ENCODE peak calls at places on chromosomes 4 and X, in six cellular contexts. U is SK-N-SH, P is K562, D is HepG2, C is H1, Y is GM12878. Q is an unnamed sample. For H3K4me1, the result is how much of the 10 kb centered on the place peaks cover.

GRCh38 chr4:110165382-110166285 is 32.8 kb downstream of the ELOVL6 start:
- DNase-seq in U (peak), P (peak), D (no peak), C (no peak), Y (no peak), Q (peak)

GRCh38 chr4:169348541-169348940 is 77.8 kb upstream of the SH3RF1 start:
- DNase-seq in U (no peak), P (no peak), D (no peak), C (no peak), Y (no peak), Q (no peak)

GRCh38 chr4:174578366-174578765 is 56.1 kb upstream of the HPGD start:
- DNase-seq in U (no peak), P (no peak), D (no peak), C (no peak), Y (no peak), Q (no peak)

GRCh38 chrX:154019633-154020499 is at the start of gene IRAK1:
- DNase-seq in U (peak), P (peak), D (no peak), C (no peak), Y (no peak), Q (peak)

GRCh38 chrX:2898861-2899512 is 30.2 kb downstream of the ARSD start:
- DNase-seq in U (no peak), P (no peak), D (peak), C (no peak), Y (no peak), Q (no peak)

GRCh38 chrX:110204986-110205385 is 112.9 kb downstream of the AMMECR1 start:
- DNase-seq in U (no peak), P (no peak), D (no peak), C (no peak), Y (no peak), Q (peak)

GRCh38 chrX:1244164-1245076 is 24.2 kb upstream of the CSF2RA start:
- DNase-seq in U (no peak), P (no peak), D (no peak), C (no peak), Y (no peak), Q (no peak)

GRCh38 chrX:16185725-16186136 is 18.4 kb downstream of the MAGEB17 start:
- DNase-seq in U (no peak), P (peak), D (no peak), C (no peak), Y (peak), Q (peak)

GRCh38 chr4:151766691-151767090 is 5.9 kb upstream of the GATB start:
- DNase-seq in U (no peak), P (no peak), D (no peak), C (no peak), Y (no peak), Q (no peak)

GRCh38 chrX:13658602-13659001 is 5.7 kb downstream of the TCEANC start:
- DNase-seq in U (peak), P (peak), D (peak), C (no peak), Y (no peak), Q (peak)

GRCh38 chr4:142567199-142567598 is 278.9 kb downstream of the INPP4B start:
- DNase-seq in U (no peak), P (no peak), D (no peak), C (peak), Y (no peak), Q (no peak)

GRCh38 chrX:124194209-124194608 is 138.3 kb upstream of the TEX13D start:
- DNase-seq in U (no peak), P (no peak), D (no peak), C (no peak), Y (no peak), Q (no peak)

GRCh38 chr4:15402146-15402545 is 25.7 kb upstream of the C1QTNF7 start:
- DNase-seq in U (no peak), P (no peak), D (no peak), C (no peak), Y (no peak), Q (peak)

GRCh38 chr4:5751918-5752802 is 41.2 kb downstream of the EVC start:
- DNase-seq in U (no peak), P (no peak), D (no peak), C (peak), Y (no peak), Q (peak)

GRCh38 chr4:55927776-55928437 is 20.8 kb upstream of the CEP135 start:
- DNase-seq in U (no peak), P (no peak), D (no peak), C (no peak), Y (no peak), Q (peak)

GRCh38 chrX:57528670-57529255 is 63.0 kb upstream of the ZXDB start:
- DNase-seq in U (no peak), P (no peak), D (peak), C (no peak), Y (no peak), Q (peak)

GRCh38 chr4:163548481-163549243 is 54.2 kb downstream of the TMA16 start:
- DNase-seq in U (peak), P (peak), D (peak), C (no peak), Y (no peak), Q (peak)

GRCh38 chr4:8729408-8730149 is 137.0 kb downstream of the CPZ start:
- DNase-seq in U (peak), P (no peak), D (no peak), C (no peak), Y (no peak), Q (no peak)

GRCh38 chrX:109294097-109294815 is 187.6 kb downstream of the GUCY2F start:
- DNase-seq in U (no peak), P (no peak), D (no peak), C (no peak), Y (no peak), Q (no peak)

GRCh38 chr4:476501-476900 is 22.5 kb downstream of the ZNF721 start:
- DNase-seq in U (no peak), P (no peak), D (no peak), C (no peak), Y (no peak), Q (peak)

GRCh38 chrX:12825801-12826200 is 34.6 kb downstream of the PRPS2 start:
- DNase-seq in U (no peak), P (no peak), D (no peak), C (no peak), Y (no peak), Q (peak)

GRCh38 chr4:80240976-80241375 is 25.5 kb upstream of the FGF5 start:
- DNase-seq in U (no peak), P (no peak), D (no peak), C (no peak), Y (peak), Q (peak)

GRCh38 chr4:7244343-7244680 is 52.0 kb downstream of the SORCS2 start:
- DNase-seq in U (no peak), P (no peak), D (no peak), C (no peak), Y (no peak), Q (no peak)

GRCh38 chrX:118973389-118974087 is 880 bp upstream of the LONRF3 start:
- DNase-seq in U (peak), P (no peak), D (no peak), C (no peak), Y (no peak), Q (no peak)

GRCh38 chrX:39726810-39727209 is 370.9 kb downstream of the BCOR start:
- DNase-seq in U (peak), P (no peak), D (no peak), C (no peak), Y (no peak), Q (peak)

GRCh38 chrX:39729834-39730670 is 367.7 kb downstream of the BCOR start:
- DNase-seq in U (peak), P (peak), D (no peak), C (no peak), Y (no peak), Q (no peak)

GRCh38 chrX:39728025-39728424 is 369.7 kb downstream of the BCOR start:
- DNase-seq in U (peak), P (no peak), D (no peak), C (no peak), Y (no peak), Q (peak)

GRCh38 chrX:39730671-39731389 is 366.9 kb downstream of the BCOR start:
- DNase-seq in U (peak), P (peak), D (peak), C (peak), Y (no peak), Q (peak)

DNA sequence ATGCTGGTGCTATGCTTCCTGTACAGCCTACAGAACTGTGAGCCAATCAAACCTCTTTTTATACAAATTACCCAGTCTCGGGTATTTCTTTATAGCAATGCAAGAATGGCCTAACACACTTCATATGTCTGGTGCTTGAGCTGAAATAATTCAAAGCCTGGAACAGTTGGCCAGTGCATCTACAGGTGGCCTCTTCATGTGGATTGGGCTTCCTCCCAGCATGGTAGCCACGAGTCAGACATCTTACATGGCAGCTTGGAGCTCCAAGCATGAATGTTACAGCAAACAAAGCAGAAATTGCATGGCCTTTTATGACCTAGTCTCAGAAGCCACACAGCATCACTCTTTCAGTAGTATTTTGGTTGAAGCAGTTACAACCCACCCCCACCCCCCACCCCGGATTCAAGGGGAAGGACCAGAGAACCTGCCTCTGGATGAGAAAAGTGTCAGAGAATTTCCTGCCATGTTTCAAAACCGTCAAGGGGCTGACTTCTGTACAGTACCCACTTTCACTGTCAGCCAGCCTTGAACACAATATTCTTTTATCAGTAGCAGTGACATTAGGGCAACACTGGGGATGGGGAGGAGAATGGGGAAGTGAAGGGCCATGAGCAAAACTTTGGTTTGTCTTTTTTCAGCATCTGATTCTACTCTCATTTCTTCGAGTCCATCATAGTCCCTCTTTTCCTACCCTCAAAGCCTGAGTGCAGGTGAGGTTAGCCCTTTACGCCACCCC is 368.7 kb downstream of the BCOR start:
- DNase-seq in U (no peak), P (no peak), D (no peak), C (no peak), Y (no peak), Q (no peak)
- H3K9ac ChIP-seq in U (no peak), P (no peak), D (no peak), C (no peak), Y (no peak), Q (no peak)

GRCh38 chr4:2482192-2482591 is 13.3 kb downstream of the RNF4 start:
- DNase-seq in U (no peak), P (no peak), D (no peak), C (no peak), Y (no peak), Q (no peak)
- H3K4me1 ChIP-seq in U (under half), P (under half), D (half or more), C (under half), Y (half or more), Q (under half)

GRCh38 chrX:136055651-136056221 is 70.5 kb downstream of the SLC9A6 start:
- DNase-seq in U (no peak), P (no peak), D (no peak), C (no peak), Y (no peak), Q (peak)

GRCh38 chrX:136057567-136057966 is 72.3 kb downstream of the SLC9A6 start:
- DNase-seq in U (no peak), P (no peak), D (no peak), C (no peak), Y (no peak), Q (no peak)

GRCh38 chrX:136061302-136061701 is 76.1 kb downstream of the SLC9A6 start:
- DNase-seq in U (no peak), P (no peak), D (no peak), C (no peak), Y (no peak), Q (no peak)

GRCh38 chrX:136063340-136064079 is 78.3 kb downstream of the SLC9A6 start:
- DNase-seq in U (no peak), P (no peak), D (no peak), C (no peak), Y (no peak), Q (no peak)

GRCh38 chrX:136059350-136059749 is 74.1 kb downstream of the SLC9A6 start:
- DNase-seq in U (no peak), P (no peak), D (no peak), C (no peak), Y (no peak), Q (no peak)
- TF ChIP-seq RFX5 in U (no peak), P (no peak), D (no peak), C (no peak), Y (no peak), Q (no peak)

GRCh38 chr4:77865259-77865658 is 2.6 kb downstream of the MRPL1 start:
- DNase-seq in U (no peak), P (no peak), D (no peak), C (no peak), Y (no peak), Q (no peak)
- H3K9ac ChIP-seq in U (no peak), P (no peak), D (no peak), C (no peak), Y (no peak), Q (no peak)

GRCh38 chrX:71250856-71251255 is 3.1 kb downstream of the ZMYM3 start:
- DNase-seq in U (no peak), P (no peak), D (no peak), C (no peak), Y (no peak), Q (no peak)
- H3K4me1 ChIP-seq in U (under half), P (under half), D (under half), C (under half), Y (under half), Q (under half)

GRCh38 chr4:72809208-72809607 is 240.2 kb upstream of the ADAMTS3 start:
- DNase-seq in U (no peak), P (no peak), D (no peak), C (no peak), Y (no peak), Q (no peak)
- TF ChIP-seq RFX5 in U (no peak), P (no peak), D (no peak), C (no peak), Y (no peak), Q (no peak)

Q was measured in IMR-90.